ENCODE peak calls at places on chromosomes 7 and 10, in nine cellular contexts. One of them, this sample, is unnamed.

GRCh38 chr10:67098460-67098859 is 172.6 kb downstream of the LRRTM3 start:
- DNase-seq in prostate gland: no peak
- DNase-seq in H1: no peak
- DNase-seq in lung: no peak
- DNase-seq in mesenchymal stem cell: no peak
- DNase-seq in CD4-positive, alpha-beta T cell: no peak
- DNase-seq in ovary: no peak
- DNase-seq in mammary epithelial cell: no peak
- DNase-seq in suprapubic skin: no peak
- DNase-seq in this sample: no peak

GRCh38 chr7:22443370-22444180 is 56.4 kb downstream of the STEAP1B start:
- DNase-seq in lung: no peak
- DNase-seq in CD4-positive, alpha-beta T cell: no peak
- DNase-seq in prostate gland: no peak
- DNase-seq in H1: no peak
- DNase-seq in mesenchymal stem cell: no peak
- DNase-seq in suprapubic skin: no peak
- DNase-seq in ovary: no peak
- DNase-seq in mammary epithelial cell: peak
- DNase-seq in this sample: no peak

GRCh38 chr7:8282162-8282561 is 20.2 kb upstream of the ICA1 start:
- DNase-seq in CD4-positive, alpha-beta T cell: no peak
- DNase-seq in mammary epithelial cell: no peak
- DNase-seq in prostate gland: no peak
- DNase-seq in H1: no peak
- DNase-seq in mesenchymal stem cell: no peak
- DNase-seq in ovary: no peak
- DNase-seq in lung: no peak
- DNase-seq in suprapubic skin: no peak
- DNase-seq in this sample: no peak

GRCh38 chr10:111593578-111593977 is 516.7 kb downstream of the ADRA2A start:
- DNase-seq in CD4-positive, alpha-beta T cell: no peak
- DNase-seq in lung: no peak
- DNase-seq in prostate gland: no peak
- DNase-seq in suprapubic skin: no peak
- DNase-seq in ovary: no peak
- DNase-seq in mesenchymal stem cell: peak
- DNase-seq in mammary epithelial cell: no peak
- DNase-seq in H1: no peak
- DNase-seq in this sample: no peak

GRCh38 chr7:94972296-94972695 is 64.9 kb downstream of the PPP1R9A start:
- DNase-seq in lung: no peak
- DNase-seq in H1: no peak
- DNase-seq in mammary epithelial cell: no peak
- DNase-seq in ovary: no peak
- DNase-seq in CD4-positive, alpha-beta T cell: no peak
- DNase-seq in prostate gland: no peak
- DNase-seq in suprapubic skin: no peak
- DNase-seq in mesenchymal stem cell: no peak
- DNase-seq in this sample: no peak

GRCh38 chr7:85030893-85031292 is 156.0 kb downstream of the SEMA3D start:
- DNase-seq in mammary epithelial cell: peak
- DNase-seq in H1: no peak
- DNase-seq in ovary: no peak
- DNase-seq in suprapubic skin: no peak
- DNase-seq in prostate gland: no peak
- DNase-seq in mesenchymal stem cell: peak
- DNase-seq in lung: no peak
- DNase-seq in CD4-positive, alpha-beta T cell: no peak
- DNase-seq in this sample: no peak

GRCh38 chr7:36900988-36901710 is 176.9 kb upstream of the AOAH start:
- DNase-seq in CD4-positive, alpha-beta T cell: no peak
- DNase-seq in prostate gland: no peak
- DNase-seq in mesenchymal stem cell: no peak
- DNase-seq in suprapubic skin: no peak
- DNase-seq in H1: no peak
- DNase-seq in mammary epithelial cell: no peak
- DNase-seq in ovary: no peak
- DNase-seq in lung: no peak
- DNase-seq in this sample: no peak

GRCh38 chr7:157526604-157527003 is 189.8 kb downstream of the DNAJB6 start:
- DNase-seq in CD4-positive, alpha-beta T cell: no peak
- DNase-seq in lung: no peak
- DNase-seq in prostate gland: no peak
- DNase-seq in suprapubic skin: peak
- DNase-seq in H1: no peak
- DNase-seq in mammary epithelial cell: no peak
- DNase-seq in ovary: peak
- DNase-seq in mesenchymal stem cell: no peak
- DNase-seq in this sample: no peak

GRCh38 chr10:70391654-70392053 is 9.2 kb upstream of the LRRC20 start:
- DNase-seq in suprapubic skin: no peak
- DNase-seq in mesenchymal stem cell: no peak
- DNase-seq in ovary: no peak
- DNase-seq in CD4-positive, alpha-beta T cell: no peak
- DNase-seq in H1: no peak
- DNase-seq in prostate gland: no peak
- DNase-seq in lung: no peak
- DNase-seq in mammary epithelial cell: no peak
- DNase-seq in this sample: no peak

GRCh38 chr7:108294595-108294994 is 161.6 kb downstream of the NRCAM start:
- DNase-seq in ovary: no peak
- DNase-seq in mammary epithelial cell: no peak
- DNase-seq in CD4-positive, alpha-beta T cell: no peak
- DNase-seq in suprapubic skin: no peak
- DNase-seq in prostate gland: no peak
- DNase-seq in H1: no peak
- DNase-seq in mesenchymal stem cell: no peak
- DNase-seq in lung: no peak
- DNase-seq in this sample: no peak

GRCh38 chr10:118812393-118812740 is 57.6 kb upstream of the CACUL1 start:
- DNase-seq in ovary: no peak
- DNase-seq in suprapubic skin: no peak
- DNase-seq in H1: no peak
- DNase-seq in mesenchymal stem cell: no peak
- DNase-seq in CD4-positive, alpha-beta T cell: no peak
- DNase-seq in mammary epithelial cell: no peak
- DNase-seq in prostate gland: no peak
- DNase-seq in lung: no peak
- DNase-seq in this sample: no peak

GRCh38 chr10:96612052-96612830 is 25.4 kb upstream of the TM9SF3 start:
- DNase-seq in H1: no peak
- DNase-seq in prostate gland: peak
- DNase-seq in mesenchymal stem cell: no peak
- DNase-seq in mammary epithelial cell: no peak
- DNase-seq in lung: no peak
- DNase-seq in ovary: no peak
- DNase-seq in CD4-positive, alpha-beta T cell: no peak
- DNase-seq in suprapubic skin: no peak
- DNase-seq in this sample: no peak

GRCh38 chr7:143345428-143345900 is 17.0 kb downstream of the FAM131B start:
- DNase-seq in mesenchymal stem cell: peak
- DNase-seq in mammary epithelial cell: peak
- DNase-seq in lung: peak
- DNase-seq in prostate gland: no peak
- DNase-seq in suprapubic skin: no peak
- DNase-seq in CD4-positive, alpha-beta T cell: peak
- DNase-seq in ovary: peak
- DNase-seq in H1: peak
- DNase-seq in this sample: peak

GRCh38 chr7:25091129-25091528 is 33.9 kb downstream of the CYCS start:
- DNase-seq in ovary: no peak
- DNase-seq in CD4-positive, alpha-beta T cell: no peak
- DNase-seq in H1: no peak
- DNase-seq in mammary epithelial cell: no peak
- DNase-seq in prostate gland: no peak
- DNase-seq in suprapubic skin: no peak
- DNase-seq in lung: no peak
- DNase-seq in mesenchymal stem cell: no peak
- DNase-seq in this sample: no peak

GRCh38 chr7:129752760-129753159 is 141.2 kb downstream of the NRF1 start:
- DNase-seq in lung: no peak
- DNase-seq in mesenchymal stem cell: no peak
- DNase-seq in suprapubic skin: no peak
- DNase-seq in ovary: no peak
- DNase-seq in mammary epithelial cell: no peak
- DNase-seq in prostate gland: no peak
- DNase-seq in CD4-positive, alpha-beta T cell: no peak
- DNase-seq in H1: no peak
- DNase-seq in this sample: no peak
- H3K27ac ChIP-seq in lung: no peak
- H3K27ac ChIP-seq in mesenchymal stem cell: no peak
- H3K27ac ChIP-seq in suprapubic skin: no peak
- H3K27ac ChIP-seq in ovary: no peak
- H3K27ac ChIP-seq in mammary epithelial cell: no peak
- H3K27ac ChIP-seq in prostate gland: no peak
- H3K27ac ChIP-seq in CD4-positive, alpha-beta T cell: no peak
- H3K27ac ChIP-seq in H1: no peak
- H3K27ac ChIP-seq in this sample: no peak

GRCh38 chr7:127667751-127668530 is 15.9 kb downstream of the SND1 start:
- DNase-seq in suprapubic skin: no peak
- DNase-seq in lung: no peak
- DNase-seq in ovary: no peak
- DNase-seq in H1: no peak
- DNase-seq in CD4-positive, alpha-beta T cell: no peak
- DNase-seq in mesenchymal stem cell: peak
- DNase-seq in mammary epithelial cell: peak
- DNase-seq in prostate gland: no peak
- DNase-seq in this sample: no peak

GRCh38 chr7:127671341-127671740 is 19.3 kb downstream of the SND1 start:
- DNase-seq in lung: no peak
- DNase-seq in H1: no peak
- DNase-seq in ovary: no peak
- DNase-seq in suprapubic skin: no peak
- DNase-seq in CD4-positive, alpha-beta T cell: no peak
- DNase-seq in mesenchymal stem cell: no peak
- DNase-seq in prostate gland: no peak
- DNase-seq in mammary epithelial cell: no peak
- DNase-seq in this sample: no peak

GRCh38 chr7:127666602-127667001 is 14.6 kb downstream of the SND1 start:
- DNase-seq in lung: no peak
- DNase-seq in mammary epithelial cell: no peak
- DNase-seq in prostate gland: peak
- DNase-seq in ovary: no peak
- DNase-seq in H1: no peak
- DNase-seq in suprapubic skin: no peak
- DNase-seq in CD4-positive, alpha-beta T cell: no peak
- DNase-seq in mesenchymal stem cell: no peak
- DNase-seq in this sample: no peak

GRCh38 chr7:127667017-127667670 is 15.2 kb downstream of the SND1 start:
- DNase-seq in prostate gland: no peak
- DNase-seq in suprapubic skin: no peak
- DNase-seq in ovary: no peak
- DNase-seq in CD4-positive, alpha-beta T cell: no peak
- DNase-seq in H1: no peak
- DNase-seq in mammary epithelial cell: peak
- DNase-seq in mesenchymal stem cell: peak
- DNase-seq in lung: no peak
- DNase-seq in this sample: no peak

GRCh38 chr7:127665922-127666321 is 13.9 kb downstream of the SND1 start:
- DNase-seq in prostate gland: no peak
- DNase-seq in CD4-positive, alpha-beta T cell: no peak
- DNase-seq in mesenchymal stem cell: no peak
- DNase-seq in lung: no peak
- DNase-seq in ovary: no peak
- DNase-seq in suprapubic skin: no peak
- DNase-seq in H1: peak
- DNase-seq in mammary epithelial cell: no peak
- DNase-seq in this sample: no peak
- H3K27ac ChIP-seq in prostate gland: no peak
- H3K27ac ChIP-seq in CD4-positive, alpha-beta T cell: no peak
- H3K27ac ChIP-seq in mesenchymal stem cell: no peak
- H3K27ac ChIP-seq in lung: no peak
- H3K27ac ChIP-seq in ovary: no peak
- H3K27ac ChIP-seq in suprapubic skin: no peak
- H3K27ac ChIP-seq in H1: no peak
- H3K27ac ChIP-seq in mammary epithelial cell: peak
- H3K27ac ChIP-seq in this sample: no peak

GRCh38 chr10:8057636-8058273 is 3.3 kb downstream of the GATA3 start:
- DNase-seq in prostate gland: no peak
- DNase-seq in lung: no peak
- DNase-seq in CD4-positive, alpha-beta T cell: no peak
- DNase-seq in suprapubic skin: no peak
- DNase-seq in ovary: no peak
- DNase-seq in H1: no peak
- DNase-seq in mesenchymal stem cell: peak
- DNase-seq in mammary epithelial cell: peak
- DNase-seq in this sample: peak
- H3K27ac ChIP-seq in prostate gland: peak
- H3K27ac ChIP-seq in lung: peak
- H3K27ac ChIP-seq in CD4-positive, alpha-beta T cell: peak
- H3K27ac ChIP-seq in suprapubic skin: peak
- H3K27ac ChIP-seq in ovary: no peak
- H3K27ac ChIP-seq in H1: no peak
- H3K27ac ChIP-seq in mesenchymal stem cell: no peak
- H3K27ac ChIP-seq in mammary epithelial cell: peak
- H3K27ac ChIP-seq in this sample: peak

GRCh38 chr7:121395961-121396757 is at the start of gene FAM3C:
- DNase-seq in prostate gland: peak
- DNase-seq in mesenchymal stem cell: peak
- DNase-seq in suprapubic skin: peak
- DNase-seq in ovary: peak
- DNase-seq in mammary epithelial cell: peak
- DNase-seq in CD4-positive, alpha-beta T cell: peak
- DNase-seq in lung: peak
- DNase-seq in H1: peak
- DNase-seq in this sample: peak

GRCh38 chr7:121395494-121395960 is 581 bp downstream of the FAM3C start:
- DNase-seq in mesenchymal stem cell: peak
- DNase-seq in ovary: no peak
- DNase-seq in lung: no peak
- DNase-seq in prostate gland: no peak
- DNase-seq in suprapubic skin: no peak
- DNase-seq in mammary epithelial cell: no peak
- DNase-seq in H1: no peak
- DNase-seq in CD4-positive, alpha-beta T cell: no peak
- DNase-seq in this sample: no peak

GRCh38 chr7:121397832-121398231 is 1.7 kb upstream of the FAM3C start:
- DNase-seq in mesenchymal stem cell: no peak
- DNase-seq in lung: no peak
- DNase-seq in H1: no peak
- DNase-seq in ovary: no peak
- DNase-seq in CD4-positive, alpha-beta T cell: no peak
- DNase-seq in suprapubic skin: no peak
- DNase-seq in mammary epithelial cell: no peak
- DNase-seq in prostate gland: no peak
- DNase-seq in this sample: no peak

GRCh38 chr7:121398246-121398645 is 2.1 kb upstream of the FAM3C start:
- DNase-seq in H1: no peak
- DNase-seq in CD4-positive, alpha-beta T cell: no peak
- DNase-seq in lung: no peak
- DNase-seq in suprapubic skin: no peak
- DNase-seq in prostate gland: no peak
- DNase-seq in mammary epithelial cell: no peak
- DNase-seq in mesenchymal stem cell: no peak
- DNase-seq in ovary: no peak
- DNase-seq in this sample: no peak

DNA sequence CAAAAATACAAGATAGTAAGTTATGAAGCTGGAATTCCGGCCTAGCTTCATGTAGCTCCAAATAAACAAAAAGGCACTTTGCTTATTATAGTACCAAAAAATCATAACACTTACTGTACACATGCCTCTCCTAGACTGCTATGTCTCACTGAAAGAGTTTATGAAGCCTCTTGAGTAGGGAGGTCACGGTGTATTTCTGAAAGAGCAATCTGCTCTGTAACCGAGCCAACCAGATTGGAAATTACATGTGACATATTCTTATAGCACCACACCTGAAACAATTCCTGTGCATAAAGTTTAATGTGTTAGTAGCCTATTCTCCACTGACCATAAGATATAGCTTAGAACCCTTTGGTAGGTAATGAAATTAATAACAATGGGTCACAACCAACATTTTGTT is 1.2 kb upstream of the FAM3C start:
- DNase-seq in lung: no peak
- DNase-seq in mesenchymal stem cell: no peak
- DNase-seq in prostate gland: no peak
- DNase-seq in CD4-positive, alpha-beta T cell: no peak
- DNase-seq in mammary epithelial cell: no peak
- DNase-seq in suprapubic skin: no peak
- DNase-seq in ovary: no peak
- DNase-seq in H1: no peak
- DNase-seq in this sample: no peak
- H3K27ac ChIP-seq in lung: no peak
- H3K27ac ChIP-seq in mesenchymal stem cell: peak
- H3K27ac ChIP-seq in prostate gland: no peak
- H3K27ac ChIP-seq in CD4-positive, alpha-beta T cell: no peak
- H3K27ac ChIP-seq in mammary epithelial cell: no peak
- H3K27ac ChIP-seq in suprapubic skin: no peak
- H3K27ac ChIP-seq in ovary: no peak
- H3K27ac ChIP-seq in H1: no peak
- H3K27ac ChIP-seq in this sample: peak

This sample was measured in kidney.